ENCODE peak calls at places on chromosomes 1 and 21, in ten cellular contexts. One of them, this sample, is unnamed.

GRCh38 chr1:205147191-205147590 is 25.4 kb upstream of the RBBP5 start:
- DNase-seq in endothelial cell of umbilical vein: no peak
- DNase-seq in cardiac muscle cell: no peak
- DNase-seq in BJ: peak
- DNase-seq in colonic mucosa: no peak
- DNase-seq in IMR-90: peak
- DNase-seq in GM23248: peak
- DNase-seq in CD8-positive, alpha-beta memory T cell: no peak
- DNase-seq in AG09309: peak
- DNase-seq in H7: no peak
- DNase-seq in this sample: no peak

GRCh38 chr1:168865850-168866620 is 137.0 kb upstream of the DPT start:
- DNase-seq in BJ: no peak
- DNase-seq in colonic mucosa: no peak
- DNase-seq in AG09309: no peak
- DNase-seq in GM23248: no peak
- DNase-seq in endothelial cell of umbilical vein: no peak
- DNase-seq in IMR-90: no peak
- DNase-seq in CD8-positive, alpha-beta memory T cell: no peak
- DNase-seq in H7: no peak
- DNase-seq in cardiac muscle cell: no peak
- DNase-seq in this sample: no peak

GRCh38 chr1:26064591-26064990 is 2.8 kb downstream of the TRIM63 start:
- DNase-seq in AG09309: no peak
- DNase-seq in IMR-90: no peak
- DNase-seq in cardiac muscle cell: no peak
- DNase-seq in endothelial cell of umbilical vein: no peak
- DNase-seq in GM23248: no peak
- DNase-seq in H7: no peak
- DNase-seq in CD8-positive, alpha-beta memory T cell: no peak
- DNase-seq in BJ: no peak
- DNase-seq in colonic mucosa: no peak
- DNase-seq in this sample: no peak

GRCh38 chr1:206685256-206685748 is 597 bp downstream of the MAPKAPK2 start:
- DNase-seq in endothelial cell of umbilical vein: peak
- DNase-seq in AG09309: no peak
- DNase-seq in IMR-90: peak
- DNase-seq in colonic mucosa: no peak
- DNase-seq in cardiac muscle cell: peak
- DNase-seq in GM23248: peak
- DNase-seq in BJ: no peak
- DNase-seq in H7: peak
- DNase-seq in CD8-positive, alpha-beta memory T cell: peak
- DNase-seq in this sample: no peak

GRCh38 chr1:60920561-60920960 is 161.8 kb upstream of the NFIA start:
- DNase-seq in CD8-positive, alpha-beta memory T cell: no peak
- DNase-seq in endothelial cell of umbilical vein: no peak
- DNase-seq in cardiac muscle cell: no peak
- DNase-seq in H7: no peak
- DNase-seq in GM23248: no peak
- DNase-seq in IMR-90: no peak
- DNase-seq in AG09309: no peak
- DNase-seq in colonic mucosa: no peak
- DNase-seq in BJ: no peak
- DNase-seq in this sample: no peak

GRCh38 chr1:43565600-43566360 is 35.1 kb downstream of the PTPRF start:
- DNase-seq in BJ: no peak
- DNase-seq in CD8-positive, alpha-beta memory T cell: no peak
- DNase-seq in endothelial cell of umbilical vein: peak
- DNase-seq in AG09309: no peak
- DNase-seq in cardiac muscle cell: peak
- DNase-seq in colonic mucosa: peak
- DNase-seq in GM23248: peak
- DNase-seq in H7: peak
- DNase-seq in IMR-90: peak
- DNase-seq in this sample: no peak

GRCh38 chr1:210400043-210400840 is 71.5 kb downstream of the HHAT start:
- DNase-seq in H7: peak
- DNase-seq in IMR-90: peak
- DNase-seq in endothelial cell of umbilical vein: peak
- DNase-seq in GM23248: peak
- DNase-seq in AG09309: no peak
- DNase-seq in colonic mucosa: peak
- DNase-seq in BJ: no peak
- DNase-seq in CD8-positive, alpha-beta memory T cell: peak
- DNase-seq in cardiac muscle cell: peak
- DNase-seq in this sample: peak

GRCh38 chr21:42063578-42064521 is 7.3 kb upstream of the UMODL1 start:
- DNase-seq in H7: peak
- DNase-seq in endothelial cell of umbilical vein: no peak
- DNase-seq in cardiac muscle cell: no peak
- DNase-seq in AG09309: no peak
- DNase-seq in GM23248: no peak
- DNase-seq in BJ: no peak
- DNase-seq in CD8-positive, alpha-beta memory T cell: peak
- DNase-seq in colonic mucosa: peak
- DNase-seq in IMR-90: no peak
- DNase-seq in this sample: peak

GRCh38 chr1:207102146-207102545 is 1.9 kb upstream of the C4BPA start:
- DNase-seq in IMR-90: no peak
- DNase-seq in colonic mucosa: no peak
- DNase-seq in endothelial cell of umbilical vein: no peak
- DNase-seq in H7: no peak
- DNase-seq in CD8-positive, alpha-beta memory T cell: no peak
- DNase-seq in AG09309: no peak
- DNase-seq in GM23248: no peak
- DNase-seq in BJ: no peak
- DNase-seq in cardiac muscle cell: no peak
- DNase-seq in this sample: no peak

DNA sequence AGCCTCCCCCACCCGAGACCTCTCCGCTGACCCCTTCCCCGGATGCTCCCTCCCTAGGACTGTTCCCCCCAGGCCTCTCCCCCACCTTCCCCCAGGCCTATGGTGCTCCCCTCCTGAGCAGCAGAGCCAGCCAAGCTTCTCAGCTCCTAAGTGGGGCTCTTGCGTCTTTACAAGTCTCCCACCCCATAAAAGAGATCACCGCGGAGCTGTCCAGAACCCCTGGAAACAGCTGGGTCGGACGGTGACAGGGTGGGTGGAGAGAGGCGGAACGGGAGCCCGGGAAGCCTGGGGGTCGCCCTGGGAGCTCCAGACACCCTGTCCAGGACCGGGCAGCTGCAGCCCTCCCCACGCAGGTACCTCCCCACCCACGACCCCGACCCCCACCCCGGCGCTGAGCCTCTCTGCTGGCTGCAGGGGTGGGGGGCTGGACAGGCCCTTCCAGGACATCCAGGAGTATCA is 61.2 kb downstream of the WNT9A start:
- DNase-seq in colonic mucosa: peak
- DNase-seq in CD8-positive, alpha-beta memory T cell: peak
- DNase-seq in endothelial cell of umbilical vein: no peak
- DNase-seq in GM23248: no peak
- DNase-seq in cardiac muscle cell: no peak
- DNase-seq in BJ: no peak
- DNase-seq in H7: peak
- DNase-seq in IMR-90: no peak
- DNase-seq in AG09309: no peak
- DNase-seq in this sample: no peak
- H3K4me3 ChIP-seq in colonic mucosa: no peak
- H3K4me3 ChIP-seq in CD8-positive, alpha-beta memory T cell: peak
- H3K4me3 ChIP-seq in endothelial cell of umbilical vein: no peak
- H3K4me3 ChIP-seq in GM23248: peak
- H3K4me3 ChIP-seq in cardiac muscle cell: no peak
- H3K4me3 ChIP-seq in BJ: no peak
- H3K4me3 ChIP-seq in H7: peak
- H3K4me3 ChIP-seq in IMR-90: no peak
- H3K4me3 ChIP-seq in AG09309: no peak
- H3K4me3 ChIP-seq in this sample: no peak

GRCh38 chr21:46661627-46662366 is 26.3 kb downstream of the PRMT2 start:
- DNase-seq in AG09309: no peak
- DNase-seq in colonic mucosa: no peak
- DNase-seq in endothelial cell of umbilical vein: no peak
- DNase-seq in GM23248: no peak
- DNase-seq in H7: peak
- DNase-seq in IMR-90: no peak
- DNase-seq in BJ: no peak
- DNase-seq in cardiac muscle cell: no peak
- DNase-seq in CD8-positive, alpha-beta memory T cell: no peak
- DNase-seq in this sample: no peak

GRCh38 chr21:46662765-46663500 is 27.5 kb downstream of the PRMT2 start:
- DNase-seq in GM23248: peak
- DNase-seq in cardiac muscle cell: no peak
- DNase-seq in H7: no peak
- DNase-seq in BJ: no peak
- DNase-seq in endothelial cell of umbilical vein: no peak
- DNase-seq in colonic mucosa: no peak
- DNase-seq in CD8-positive, alpha-beta memory T cell: no peak
- DNase-seq in IMR-90: no peak
- DNase-seq in AG09309: no peak
- DNase-seq in this sample: no peak

GRCh38 chr21:46660505-46660904 is 25.0 kb downstream of the PRMT2 start:
- DNase-seq in H7: peak
- DNase-seq in GM23248: no peak
- DNase-seq in CD8-positive, alpha-beta memory T cell: no peak
- DNase-seq in IMR-90: no peak
- DNase-seq in cardiac muscle cell: no peak
- DNase-seq in colonic mucosa: no peak
- DNase-seq in BJ: no peak
- DNase-seq in AG09309: no peak
- DNase-seq in endothelial cell of umbilical vein: no peak
- DNase-seq in this sample: peak

GRCh38 chr21:46662367-46662654 is 26.8 kb downstream of the PRMT2 start:
- DNase-seq in endothelial cell of umbilical vein: no peak
- DNase-seq in colonic mucosa: no peak
- DNase-seq in BJ: no peak
- DNase-seq in H7: no peak
- DNase-seq in AG09309: no peak
- DNase-seq in CD8-positive, alpha-beta memory T cell: no peak
- DNase-seq in cardiac muscle cell: no peak
- DNase-seq in GM23248: no peak
- DNase-seq in IMR-90: no peak
- DNase-seq in this sample: no peak

DNA sequence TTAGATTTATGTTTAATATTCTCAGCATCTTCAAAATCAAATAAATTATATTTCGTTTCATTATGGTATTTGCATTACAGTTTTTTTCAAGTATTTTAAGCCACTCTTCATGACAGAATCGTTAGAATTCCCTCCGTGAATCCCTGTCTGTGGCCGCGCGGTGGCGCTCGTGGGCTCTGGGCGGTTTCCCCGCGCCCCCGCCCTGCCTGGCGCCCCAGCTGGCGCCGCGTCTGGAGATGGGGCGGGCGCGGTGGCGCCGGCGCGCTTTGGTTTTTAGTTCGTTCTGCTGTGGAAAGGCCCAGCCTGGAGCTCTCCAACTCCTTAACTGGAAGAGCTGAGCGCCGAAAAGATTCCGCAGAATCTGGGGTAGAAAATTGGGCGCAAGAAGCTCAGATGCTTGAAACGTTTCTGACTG is 25.7 kb downstream of the PRMT2 start:
- DNase-seq in CD8-positive, alpha-beta memory T cell: peak
- DNase-seq in BJ: no peak
- DNase-seq in endothelial cell of umbilical vein: peak
- DNase-seq in colonic mucosa: peak
- DNase-seq in GM23248: peak
- DNase-seq in H7: peak
- DNase-seq in AG09309: peak
- DNase-seq in cardiac muscle cell: peak
- DNase-seq in IMR-90: peak
- DNase-seq in this sample: peak
- H3K4me3 ChIP-seq in CD8-positive, alpha-beta memory T cell: no peak
- H3K4me3 ChIP-seq in BJ: no peak
- H3K4me3 ChIP-seq in endothelial cell of umbilical vein: no peak
- H3K4me3 ChIP-seq in colonic mucosa: no peak
- H3K4me3 ChIP-seq in GM23248: peak
- H3K4me3 ChIP-seq in H7: peak
- H3K4me3 ChIP-seq in AG09309: no peak
- H3K4me3 ChIP-seq in cardiac muscle cell: no peak
- H3K4me3 ChIP-seq in IMR-90: no peak
- H3K4me3 ChIP-seq in this sample: peak

DNA sequence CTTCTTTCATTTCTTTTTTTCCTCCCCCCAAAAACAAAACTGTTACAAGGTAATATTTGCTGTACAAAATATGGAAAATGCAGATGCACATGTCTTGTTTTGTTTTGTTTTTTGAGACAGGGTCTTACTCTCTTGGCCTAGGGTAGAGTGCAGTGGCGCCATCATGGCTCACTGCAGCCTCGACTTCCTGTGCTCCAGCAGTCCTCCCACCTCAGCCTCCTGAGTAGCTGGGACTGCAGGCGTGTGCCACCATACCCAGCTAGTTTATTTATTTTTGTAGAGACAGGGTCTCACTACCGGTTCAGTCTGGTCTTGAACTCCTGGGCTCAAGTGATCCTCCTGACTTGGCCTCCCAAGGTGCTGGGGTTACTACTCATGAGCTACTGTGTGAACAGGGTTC is 15.5 kb downstream of the PRRC2C start:
- DNase-seq in GM23248: no peak
- DNase-seq in CD8-positive, alpha-beta memory T cell: no peak
- DNase-seq in cardiac muscle cell: no peak
- DNase-seq in H7: no peak
- DNase-seq in IMR-90: no peak
- DNase-seq in BJ: no peak
- DNase-seq in AG09309: no peak
- DNase-seq in endothelial cell of umbilical vein: no peak
- DNase-seq in colonic mucosa: no peak
- DNase-seq in this sample: no peak
- H3K4me3 ChIP-seq in GM23248: no peak
- H3K4me3 ChIP-seq in CD8-positive, alpha-beta memory T cell: no peak
- H3K4me3 ChIP-seq in cardiac muscle cell: no peak
- H3K4me3 ChIP-seq in H7: no peak
- H3K4me3 ChIP-seq in IMR-90: no peak
- H3K4me3 ChIP-seq in BJ: no peak
- H3K4me3 ChIP-seq in AG09309: no peak
- H3K4me3 ChIP-seq in endothelial cell of umbilical vein: no peak
- H3K4me3 ChIP-seq in colonic mucosa: no peak
- H3K4me3 ChIP-seq in this sample: no peak

GRCh38 chr1:6512245-6512907 is 20.9 kb upstream of the PLEKHG5 start:
- DNase-seq in BJ: no peak
- DNase-seq in AG09309: no peak
- DNase-seq in IMR-90: no peak
- DNase-seq in cardiac muscle cell: no peak
- DNase-seq in GM23248: no peak
- DNase-seq in CD8-positive, alpha-beta memory T cell: no peak
- DNase-seq in H7: peak
- DNase-seq in colonic mucosa: no peak
- DNase-seq in endothelial cell of umbilical vein: no peak
- DNase-seq in this sample: no peak
- H3K4me3 ChIP-seq in BJ: no peak
- H3K4me3 ChIP-seq in AG09309: no peak
- H3K4me3 ChIP-seq in IMR-90: no peak
- H3K4me3 ChIP-seq in cardiac muscle cell: no peak
- H3K4me3 ChIP-seq in GM23248: no peak
- H3K4me3 ChIP-seq in CD8-positive, alpha-beta memory T cell: no peak
- H3K4me3 ChIP-seq in H7: no peak
- H3K4me3 ChIP-seq in colonic mucosa: no peak
- H3K4me3 ChIP-seq in endothelial cell of umbilical vein: no peak
- H3K4me3 ChIP-seq in this sample: no peak

This sample was measured in Jurkat, Clone E6-1.